ENCODE peak calls at places on chromosomes 6 and 20, in eight cellular contexts. One of them, this sample, is unnamed.

GRCh38 chr6:36227379-36228344 is 31.1 kb downstream of the BRPF3 start:
- DNase-seq in A549: no peak
- DNase-seq in sigmoid colon: peak
- DNase-seq in suprapubic skin: no peak
- DNase-seq in H1: no peak
- DNase-seq in upper lobe of left lung: no peak
- DNase-seq in ovary: no peak
- DNase-seq in stomach: no peak
- DNase-seq in this sample: no peak

GRCh38 chr6:160198577-160199211 is 59.9 kb downstream of the SLC22A2 start:
- DNase-seq in A549: peak
- DNase-seq in H1: no peak
- DNase-seq in sigmoid colon: no peak
- DNase-seq in suprapubic skin: no peak
- DNase-seq in upper lobe of left lung: no peak
- DNase-seq in ovary: no peak
- DNase-seq in stomach: no peak
- DNase-seq in this sample: no peak

GRCh38 chr6:16654703-16655102 is 106.6 kb downstream of the ATXN1 start:
- DNase-seq in A549: no peak
- DNase-seq in ovary: no peak
- DNase-seq in upper lobe of left lung: no peak
- DNase-seq in H1: no peak
- DNase-seq in sigmoid colon: no peak
- DNase-seq in stomach: no peak
- DNase-seq in suprapubic skin: no peak
- DNase-seq in this sample: no peak

GRCh38 chr6:52231411-52232127 is 12.7 kb downstream of the IL17F start:
- DNase-seq in ovary: no peak
- DNase-seq in suprapubic skin: no peak
- DNase-seq in H1: no peak
- DNase-seq in stomach: no peak
- DNase-seq in A549: no peak
- DNase-seq in sigmoid colon: no peak
- DNase-seq in upper lobe of left lung: no peak
- DNase-seq in this sample: no peak

GRCh38 chr6:53062369-53062639 is 2.9 kb upstream of the FBXO9 start:
- DNase-seq in upper lobe of left lung: no peak
- DNase-seq in A549: no peak
- DNase-seq in H1: no peak
- DNase-seq in ovary: no peak
- DNase-seq in stomach: no peak
- DNase-seq in sigmoid colon: no peak
- DNase-seq in suprapubic skin: no peak
- DNase-seq in this sample: no peak

GRCh38 chr20:12068146-12068545 is 150.5 kb downstream of the BTBD3 start:
- DNase-seq in suprapubic skin: no peak
- DNase-seq in upper lobe of left lung: no peak
- DNase-seq in stomach: no peak
- DNase-seq in H1: no peak
- DNase-seq in A549: no peak
- DNase-seq in sigmoid colon: no peak
- DNase-seq in ovary: no peak
- DNase-seq in this sample: no peak

GRCh38 chr20:34621383-34622367 is 55.2 kb downstream of the PIGU start:
- DNase-seq in stomach: no peak
- DNase-seq in suprapubic skin: no peak
- DNase-seq in A549: peak
- DNase-seq in ovary: no peak
- DNase-seq in upper lobe of left lung: no peak
- DNase-seq in sigmoid colon: no peak
- DNase-seq in H1: no peak
- DNase-seq in this sample: no peak

GRCh38 chr6:23137596-23137995 is 568.2 kb downstream of the HDGFL1 start:
- DNase-seq in stomach: no peak
- DNase-seq in suprapubic skin: no peak
- DNase-seq in sigmoid colon: no peak
- DNase-seq in A549: no peak
- DNase-seq in ovary: no peak
- DNase-seq in upper lobe of left lung: no peak
- DNase-seq in H1: no peak
- DNase-seq in this sample: no peak

GRCh38 chr20:57092900-57093238 is 173.6 kb downstream of the BMP7 start:
- DNase-seq in H1: no peak
- DNase-seq in A549: no peak
- DNase-seq in sigmoid colon: no peak
- DNase-seq in suprapubic skin: no peak
- DNase-seq in stomach: no peak
- DNase-seq in ovary: no peak
- DNase-seq in upper lobe of left lung: peak
- DNase-seq in this sample: no peak

GRCh38 chr20:38728911-38729642 is 4.8 kb downstream of the SLC32A1 start:
- DNase-seq in H1: peak
- DNase-seq in suprapubic skin: no peak
- DNase-seq in sigmoid colon: no peak
- DNase-seq in A549: no peak
- DNase-seq in ovary: no peak
- DNase-seq in upper lobe of left lung: peak
- DNase-seq in stomach: no peak
- DNase-seq in this sample: no peak

GRCh38 chr20:64119681-64120341 is 12.4 kb upstream of the NPBWR2 start:
- DNase-seq in H1: peak
- DNase-seq in suprapubic skin: peak
- DNase-seq in sigmoid colon: peak
- DNase-seq in A549: no peak
- DNase-seq in stomach: no peak
- DNase-seq in upper lobe of left lung: no peak
- DNase-seq in ovary: peak
- DNase-seq in this sample: no peak

GRCh38 chr6:50974319-50974718 is 155.6 kb downstream of the TFAP2B start:
- DNase-seq in upper lobe of left lung: no peak
- DNase-seq in ovary: no peak
- DNase-seq in sigmoid colon: no peak
- DNase-seq in stomach: no peak
- DNase-seq in A549: no peak
- DNase-seq in H1: no peak
- DNase-seq in suprapubic skin: no peak
- DNase-seq in this sample: no peak

GRCh38 chr6:32107447-32107846 is 1.7 kb downstream of the TNXB start:
- DNase-seq in sigmoid colon: no peak
- DNase-seq in ovary: no peak
- DNase-seq in stomach: no peak
- DNase-seq in H1: no peak
- DNase-seq in A549: no peak
- DNase-seq in upper lobe of left lung: no peak
- DNase-seq in suprapubic skin: no peak
- DNase-seq in this sample: no peak

GRCh38 chr6:170176621-170177382 is 114.1 kb downstream of the DLL1 start:
- DNase-seq in upper lobe of left lung: peak
- DNase-seq in H1: peak
- DNase-seq in suprapubic skin: peak
- DNase-seq in sigmoid colon: no peak
- DNase-seq in stomach: no peak
- DNase-seq in A549: peak
- DNase-seq in ovary: peak
- DNase-seq in this sample: no peak

GRCh38 chr20:43744966-43745733 is 18.3 kb upstream of the GTSF1L start:
- DNase-seq in stomach: peak
- DNase-seq in ovary: no peak
- DNase-seq in H1: no peak
- DNase-seq in suprapubic skin: no peak
- DNase-seq in upper lobe of left lung: no peak
- DNase-seq in sigmoid colon: no peak
- DNase-seq in A549: no peak
- DNase-seq in this sample: no peak

GRCh38 chr20:47125553-47126373 is 230.7 kb downstream of the ZMYND8 start:
- DNase-seq in A549: no peak
- DNase-seq in sigmoid colon: no peak
- DNase-seq in H1: no peak
- DNase-seq in stomach: no peak
- DNase-seq in suprapubic skin: no peak
- DNase-seq in upper lobe of left lung: no peak
- DNase-seq in ovary: no peak
- DNase-seq in this sample: no peak

GRCh38 chr6:80217799-80218198 is 111.3 kb downstream of the BCKDHB start:
- DNase-seq in stomach: no peak
- DNase-seq in upper lobe of left lung: no peak
- DNase-seq in A549: no peak
- DNase-seq in H1: no peak
- DNase-seq in sigmoid colon: peak
- DNase-seq in ovary: no peak
- DNase-seq in suprapubic skin: no peak
- DNase-seq in this sample: no peak

GRCh38 chr6:41966961-41967311 is 25.3 kb upstream of the CCND3 start:
- DNase-seq in A549: peak
- DNase-seq in ovary: no peak
- DNase-seq in H1: no peak
- DNase-seq in suprapubic skin: no peak
- DNase-seq in stomach: no peak
- DNase-seq in upper lobe of left lung: no peak
- DNase-seq in sigmoid colon: peak
- DNase-seq in this sample: no peak

GRCh38 chr6:130575971-130576370 is 210.2 kb downstream of the TMEM200A start:
- DNase-seq in stomach: no peak
- DNase-seq in ovary: no peak
- DNase-seq in sigmoid colon: no peak
- DNase-seq in suprapubic skin: no peak
- DNase-seq in H1: no peak
- DNase-seq in A549: no peak
- DNase-seq in upper lobe of left lung: no peak
- DNase-seq in this sample: no peak

GRCh38 chr6:148701393-148701774 is 45.4 kb upstream of the UST start:
- DNase-seq in A549: no peak
- DNase-seq in H1: no peak
- DNase-seq in ovary: no peak
- DNase-seq in suprapubic skin: no peak
- DNase-seq in stomach: no peak
- DNase-seq in sigmoid colon: no peak
- DNase-seq in upper lobe of left lung: no peak
- DNase-seq in this sample: no peak

GRCh38 chr6:34745277-34746103 is 11.8 kb upstream of the SNRPC start:
- DNase-seq in ovary: no peak
- DNase-seq in H1: no peak
- DNase-seq in upper lobe of left lung: no peak
- DNase-seq in A549: no peak
- DNase-seq in suprapubic skin: peak
- DNase-seq in sigmoid colon: no peak
- DNase-seq in stomach: peak
- DNase-seq in this sample: no peak
- TF ChIP-seq EP300 in ovary: no peak
- TF ChIP-seq EP300 in H1: no peak
- TF ChIP-seq EP300 in upper lobe of left lung: no peak
- TF ChIP-seq EP300 in A549: no peak
- TF ChIP-seq EP300 in suprapubic skin: no peak
- TF ChIP-seq EP300 in sigmoid colon: no peak
- TF ChIP-seq EP300 in stomach: no peak
- TF ChIP-seq EP300 in this sample: no peak

DNA sequence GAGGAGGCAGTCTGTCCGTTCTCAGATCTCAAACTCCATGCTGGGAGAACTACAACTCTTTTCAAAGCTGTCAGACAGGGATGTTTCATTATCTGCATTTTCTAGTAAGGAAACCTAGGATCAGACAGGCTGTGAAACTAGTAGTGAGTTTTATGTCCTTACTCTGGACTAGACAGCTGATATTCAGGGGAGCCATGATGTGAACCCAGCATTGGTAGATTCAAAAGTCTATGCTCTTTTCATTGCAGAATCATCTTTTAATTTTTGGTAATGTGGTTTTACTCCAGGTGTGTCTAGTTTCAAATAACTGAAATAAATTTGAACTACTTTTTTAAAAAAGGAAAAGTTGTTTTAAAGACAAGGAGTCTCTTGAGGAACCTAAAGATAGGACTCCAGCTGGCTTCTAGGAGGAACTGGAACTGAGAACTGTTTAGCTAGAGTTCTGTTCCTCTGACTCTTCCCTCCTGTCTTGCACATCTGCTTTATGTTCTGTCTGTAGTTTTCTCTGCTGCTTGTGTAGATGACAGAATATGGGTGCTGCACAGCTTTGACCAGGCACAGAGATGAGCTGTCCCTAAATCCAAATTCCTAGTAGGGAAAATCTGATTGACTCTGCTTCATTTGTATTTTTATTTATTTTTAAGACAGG is 27.8 kb upstream of the RNF144B start:
- DNase-seq in ovary: no peak
- DNase-seq in sigmoid colon: no peak
- DNase-seq in A549: no peak
- DNase-seq in stomach: no peak
- DNase-seq in suprapubic skin: no peak
- DNase-seq in H1: no peak
- DNase-seq in upper lobe of left lung: no peak
- DNase-seq in this sample: no peak
- H3K27ac ChIP-seq in ovary: no peak
- H3K27ac ChIP-seq in sigmoid colon: peak
- H3K27ac ChIP-seq in A549: no peak
- H3K27ac ChIP-seq in stomach: no peak
- H3K27ac ChIP-seq in suprapubic skin: no peak
- H3K27ac ChIP-seq in H1: no peak
- H3K27ac ChIP-seq in upper lobe of left lung: no peak
- H3K27ac ChIP-seq in this sample: peak

GRCh38 chr6:111765681-111766523 is 107.3 kb downstream of the FYN start:
- DNase-seq in H1: no peak
- DNase-seq in suprapubic skin: no peak
- DNase-seq in upper lobe of left lung: no peak
- DNase-seq in stomach: no peak
- DNase-seq in A549: no peak
- DNase-seq in sigmoid colon: no peak
- DNase-seq in ovary: no peak
- DNase-seq in this sample: no peak

GRCh38 chr6:111766524-111766857 is 106.8 kb downstream of the FYN start:
- DNase-seq in sigmoid colon: no peak
- DNase-seq in H1: no peak
- DNase-seq in A549: no peak
- DNase-seq in suprapubic skin: no peak
- DNase-seq in upper lobe of left lung: no peak
- DNase-seq in stomach: no peak
- DNase-seq in ovary: no peak
- DNase-seq in this sample: no peak

GRCh38 chr6:111764238-111765182 is 108.7 kb downstream of the FYN start:
- DNase-seq in stomach: no peak
- DNase-seq in sigmoid colon: no peak
- DNase-seq in A549: no peak
- DNase-seq in upper lobe of left lung: peak
- DNase-seq in suprapubic skin: no peak
- DNase-seq in ovary: no peak
- DNase-seq in H1: no peak
- DNase-seq in this sample: no peak

GRCh38 chr6:111761783-111762312 is 111.4 kb downstream of the FYN start:
- DNase-seq in upper lobe of left lung: no peak
- DNase-seq in stomach: no peak
- DNase-seq in H1: no peak
- DNase-seq in suprapubic skin: no peak
- DNase-seq in sigmoid colon: no peak
- DNase-seq in A549: no peak
- DNase-seq in ovary: no peak
- DNase-seq in this sample: no peak

GRCh38 chr6:111763381-111763780 is 109.9 kb downstream of the FYN start:
- DNase-seq in upper lobe of left lung: no peak
- DNase-seq in A549: no peak
- DNase-seq in H1: no peak
- DNase-seq in stomach: no peak
- DNase-seq in sigmoid colon: no peak
- DNase-seq in suprapubic skin: no peak
- DNase-seq in ovary: no peak
- DNase-seq in this sample: no peak
- TF ChIP-seq EP300 in upper lobe of left lung: no peak
- TF ChIP-seq EP300 in A549: no peak
- TF ChIP-seq EP300 in H1: no peak
- TF ChIP-seq EP300 in stomach: no peak
- TF ChIP-seq EP300 in sigmoid colon: no peak
- TF ChIP-seq EP300 in suprapubic skin: no peak
- TF ChIP-seq EP300 in ovary: no peak
- TF ChIP-seq EP300 in this sample: no peak

GRCh38 chr6:152318278-152318677 is 318.9 kb downstream of the SYNE1 start:
- DNase-seq in ovary: no peak
- DNase-seq in A549: no peak
- DNase-seq in stomach: no peak
- DNase-seq in suprapubic skin: no peak
- DNase-seq in H1: no peak
- DNase-seq in upper lobe of left lung: no peak
- DNase-seq in sigmoid colon: no peak
- DNase-seq in this sample: no peak
- H3K27ac ChIP-seq in ovary: peak
- H3K27ac ChIP-seq in A549: no peak
- H3K27ac ChIP-seq in stomach: peak
- H3K27ac ChIP-seq in suprapubic skin: no peak
- H3K27ac ChIP-seq in H1: no peak
- H3K27ac ChIP-seq in upper lobe of left lung: peak
- H3K27ac ChIP-seq in sigmoid colon: no peak
- H3K27ac ChIP-seq in this sample: peak

This sample was measured in esophagus muscularis mucosa.